ENCODE peak calls at places on chromosomes 2 and 18, in eight cellular contexts. C is dorsolateral prefrontal cortex, T is SJCRH30, Y is transverse colon, W is tibial nerve, P is hepatocyte, E is HAP-1, D is GM12878. V is an unnamed sample. For H3K27me3, the result is how much of the 10 kb centered on the place peaks cover.

GRCh38 chr2:42999856-43000241 is 207.5 kb upstream of the HAAO start:
- DNase-seq in C (no peak), T (no peak), Y (peak), W (no peak), P (no peak), E (no peak), D (no peak), V (no peak)

GRCh38 chr2:67641709-67642397 is 244.7 kb downstream of the ETAA1 start:
- DNase-seq in C (no peak), T (no peak), Y (no peak), W (no peak), P (peak), E (no peak), D (no peak), V (no peak)

GRCh38 chr2:23593396-23594078 is 208.6 kb downstream of the KLHL29 start:
- DNase-seq in C (no peak), T (no peak), Y (no peak), W (no peak), P (no peak), E (no peak), D (no peak), V (no peak)

GRCh38 chr2:9099341-9099751 is 95.9 kb upstream of the MBOAT2 start:
- DNase-seq in C (no peak), T (peak), Y (no peak), W (no peak), P (no peak), E (no peak), D (peak), V (no peak)

GRCh38 chr2:134819334-134819733 is 19.1 kb upstream of the ACMSD start:
- DNase-seq in C (no peak), T (no peak), Y (no peak), W (no peak), P (no peak), E (no peak), D (no peak), V (no peak)

GRCh38 chr2:37625781-37626548 is 45.5 kb downstream of the CDC42EP3 start:
- DNase-seq in C (no peak), T (peak), Y (peak), W (no peak), P (no peak), E (no peak), D (peak), V (no peak)

GRCh38 chr18:58054041-58054733 is 10.2 kb downstream of the NEDD4L start:
- DNase-seq in C (no peak), T (no peak), Y (no peak), W (no peak), P (peak), E (no peak), D (no peak), V (peak)

GRCh38 chr2:95350320-95351079 is 52.0 kb upstream of the FAHD2A start:
- DNase-seq in C (no peak), T (no peak), Y (no peak), W (no peak), P (no peak), E (no peak), D (no peak), V (no peak)

GRCh38 chr2:5665066-5665465 is 27.1 kb upstream of the SOX11 start:
- DNase-seq in C (no peak), T (no peak), Y (no peak), W (no peak), P (no peak), E (no peak), D (no peak), V (no peak)

GRCh38 chr2:6452702-6453481 is 412.8 kb downstream of the CMPK2 start:
- DNase-seq in C (no peak), T (peak), Y (no peak), W (no peak), P (no peak), E (no peak), D (no peak), V (no peak)

GRCh38 chr18:32315881-32316280 is 126.0 kb downstream of the MEP1B start:
- DNase-seq in C (no peak), T (no peak), Y (no peak), W (no peak), P (no peak), E (no peak), D (no peak), V (no peak)

DNA sequence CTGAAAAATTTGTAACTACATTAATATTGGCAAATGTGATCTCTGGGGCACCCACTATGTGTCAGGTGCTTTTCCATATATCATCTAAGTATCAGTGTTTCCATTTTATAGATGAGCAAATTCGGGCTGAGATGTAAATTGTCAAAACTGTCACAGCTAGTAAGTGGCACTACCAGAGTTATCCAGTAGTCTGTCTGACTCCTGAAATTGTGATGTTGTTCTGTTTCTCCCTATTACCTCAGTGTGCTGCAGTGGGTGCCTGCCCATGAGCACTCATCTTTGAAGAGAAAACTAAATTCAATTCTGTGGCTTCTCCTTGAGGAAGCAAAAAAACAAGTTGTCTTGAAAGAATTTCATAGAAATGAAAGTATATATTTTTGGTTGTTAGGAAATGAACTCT is 467.4 kb upstream of the FANCL start:
- DNase-seq in C (no peak), T (no peak), Y (no peak), W (no peak), P (no peak), E (no peak), D (no peak), V (no peak)
- H3K27me3 ChIP-seq in C (under half), T (under half), Y (under half), W (under half), P (under half), E (under half), D (under half), V (under half)

GRCh38 chr2:1427086-1427485 is 13.8 kb downstream of the TPO start:
- DNase-seq in C (no peak), T (no peak), Y (no peak), W (no peak), P (no peak), E (no peak), D (no peak), V (no peak)

GRCh38 chr2:1422716-1423285 is 9.5 kb downstream of the TPO start:
- DNase-seq in C (no peak), T (no peak), Y (no peak), W (no peak), P (no peak), E (no peak), D (no peak), V (no peak)

GRCh38 chr2:1420746-1421480 is 7.7 kb downstream of the TPO start:
- DNase-seq in C (no peak), T (no peak), Y (no peak), W (no peak), P (no peak), E (no peak), D (no peak), V (no peak)

GRCh38 chr2:1421731-1422130 is 8.5 kb downstream of the TPO start:
- DNase-seq in C (no peak), T (no peak), Y (no peak), W (no peak), P (no peak), E (no peak), D (no peak), V (no peak)

GRCh38 chr2:1422131-1422530 is 8.9 kb downstream of the TPO start:
- DNase-seq in C (no peak), T (no peak), Y (no peak), W (no peak), P (no peak), E (no peak), D (no peak), V (no peak)
- H3K27me3 ChIP-seq in C (under half), T (under half), Y (under half), W (under half), P (under half), E (under half), D (under half), V (under half)

GRCh38 chr2:60836491-60836890 is 44.9 kb upstream of the REL start:
- DNase-seq in C (no peak), T (no peak), Y (no peak), W (no peak), P (no peak), E (no peak), D (no peak), V (no peak)

GRCh38 chr2:60838481-60838880 is 42.9 kb upstream of the REL start:
- DNase-seq in C (no peak), T (no peak), Y (no peak), W (no peak), P (no peak), E (peak), D (no peak), V (no peak)

GRCh38 chr2:60840880-60841279 is 40.5 kb upstream of the REL start:
- DNase-seq in C (no peak), T (no peak), Y (peak), W (no peak), P (no peak), E (no peak), D (peak), V (no peak)

GRCh38 chr2:60837123-60837522 is 44.3 kb upstream of the REL start:
- DNase-seq in C (no peak), T (no peak), Y (no peak), W (no peak), P (no peak), E (no peak), D (peak), V (no peak)

DNA sequence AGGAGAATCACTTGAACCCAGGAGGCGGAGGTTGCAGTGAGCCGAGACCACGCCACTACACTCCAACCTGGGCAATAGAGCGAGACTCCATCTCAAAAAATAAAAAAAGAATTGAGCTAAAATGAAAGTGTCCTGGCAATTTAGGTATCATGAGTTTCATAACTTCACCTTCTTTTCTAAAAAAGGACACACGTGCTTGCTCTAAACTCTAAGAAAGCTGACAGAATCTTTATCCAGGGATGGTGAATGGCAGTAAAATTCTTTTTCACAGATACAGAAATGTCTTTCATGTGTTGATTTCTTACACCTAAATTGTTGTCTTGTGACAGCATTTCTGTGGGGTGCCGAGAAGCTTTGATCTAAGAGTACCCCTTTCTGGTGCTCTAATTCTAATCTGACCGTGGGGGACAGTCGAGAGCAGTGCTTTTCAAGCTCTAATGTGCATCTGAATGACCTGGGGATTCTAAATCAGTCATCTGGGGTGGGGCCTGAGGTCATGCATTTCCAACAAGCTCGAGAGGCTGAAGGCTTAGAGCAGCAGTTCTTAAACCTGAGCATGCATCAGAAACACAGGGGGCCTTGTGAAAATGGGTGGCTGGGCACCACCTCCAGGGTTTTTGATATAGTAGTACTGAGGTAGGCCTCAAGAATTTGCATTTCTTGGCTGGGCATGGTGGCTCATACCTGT is 42.1 kb upstream of the REL start:
- DNase-seq in C (no peak), T (no peak), Y (no peak), W (no peak), P (no peak), E (peak), D (peak), V (no peak)
- H3K27me3 ChIP-seq in C (under half), T (under half), Y (under half), W (under half), P (under half), E (under half), D (under half), V (under half)

GRCh38 chr2:218956039-218956438 is 3.4 kb upstream of the CDK5R2 start:
- DNase-seq in C (no peak), T (no peak), Y (no peak), W (no peak), P (no peak), E (no peak), D (no peak), V (no peak)
- H3K27me3 ChIP-seq in C (under half), T (under half), Y (half or more), W (half or more), P (half or more), E (under half), D (under half), V (half or more)

GRCh38 chr2:176067587-176068002 is 16.2 kb downstream of the EVX2 start:
- DNase-seq in C (no peak), T (no peak), Y (no peak), W (no peak), P (no peak), E (no peak), D (no peak), V (no peak)

GRCh38 chr2:176066645-176067586 is 16.8 kb downstream of the EVX2 start:
- DNase-seq in C (no peak), T (no peak), Y (no peak), W (no peak), P (no peak), E (no peak), D (no peak), V (no peak)

GRCh38 chr2:176068037-176068832 is 15.5 kb downstream of the EVX2 start:
- DNase-seq in C (no peak), T (no peak), Y (no peak), W (no peak), P (no peak), E (no peak), D (no peak), V (no peak)

GRCh38 chr2:176063958-176064357 is 19.8 kb downstream of the EVX2 start:
- DNase-seq in C (no peak), T (no peak), Y (no peak), W (no peak), P (no peak), E (no peak), D (no peak), V (no peak)
- H3K27me3 ChIP-seq in C (under half), T (under half), Y (half or more), W (half or more), P (half or more), E (under half), D (under half), V (half or more)

V was measured in cardiac muscle cell.